ENCODE peak calls at places on chromosomes 16 and 17, in six cellular contexts. B is HT1080, I is epithelial cell of esophagus, U is AG04449, A is NCI-H2081, M is fibroblast of lung. K is an unnamed sample.

GRCh38 chr17:17778308-17779014 is 58.3 kb downstream of the SREBF1 start:
- DNase-seq in I (no peak), B (no peak), A (no peak), U (no peak), M (peak; percentile 96), K (no peak)

GRCh38 chr16:8774208-8774607 is 23.2 kb downstream of the TMEM186 start:
- DNase-seq in I (no peak), U (no peak), A (no peak), M (no peak), B (no peak), K (no peak)

GRCh38 chr16:50667497-50668367 is 13.4 kb downstream of the SNX20 start:
- DNase-seq in A (no peak), U (no peak), M (no peak), I (peak; percentile 32), B (no peak), K (no peak)

GRCh38 chr16:72739577-72739976 is 308.4 kb downstream of the ZFHX3 start:
- DNase-seq in M (peak; percentile 18), I (no peak), B (peak; percentile 13), U (peak; percentile 62), A (no peak), K (no peak)

GRCh38 chr16:56116577-56116964 is 74.7 kb upstream of the GNAO1 start:
- DNase-seq in U (no peak), A (no peak), I (no peak), B (no peak), M (no peak), K (no peak)

GRCh38 chr16:87002717-87003413 is 314.3 kb downstream of the C16orf95 start:
- DNase-seq in A (no peak), M (peak; percentile 60), I (no peak), B (no peak), U (no peak), K (no peak)

GRCh38 chr16:88350922-88351321 is 31.8 kb upstream of the ZNF469 start:
- DNase-seq in B (no peak), A (no peak), M (no peak), I (no peak), U (no peak), K (no peak)

GRCh38 chr16:29641561-29641960 is 21.5 kb upstream of the SPN start:
- DNase-seq in U (no peak), I (no peak), M (peak; percentile 4), A (no peak), B (no peak), K (no peak)

GRCh38 chr16:23020084-23020483 is 129.2 kb downstream of the USP31 start:
- DNase-seq in B (peak; percentile 54), I (no peak), A (no peak), U (no peak), M (no peak), K (no peak)

GRCh38 chr17:3911271-3912053 is 4.8 kb downstream of the P2RX1 start:
- DNase-seq in A (no peak), U (no peak), I (no peak), M (no peak), B (no peak), K (no peak)

GRCh38 chr17:67030641-67031040 is 13.7 kb upstream of the CACNG1 start:
- DNase-seq in A (no peak), M (no peak), U (no peak), I (no peak), B (no peak), K (no peak)

GRCh38 chr16:67543582-67543981 is 15.0 kb downstream of the RIPOR1 start:
- DNase-seq in U (no peak), A (no peak), M (no peak), I (no peak), B (no peak), K (no peak)

GRCh38 chr16:26317885-26318284 is 626.1 kb downstream of the HS3ST4 start:
- DNase-seq in U (no peak), M (no peak), A (no peak), B (no peak), I (no peak), K (no peak)

GRCh38 chr17:17774009-17774881 is 62.5 kb downstream of the SREBF1 start:
- DNase-seq in I (peak; percentile 96), U (no peak), B (peak; percentile 35), A (no peak), M (peak; percentile 62), K (no peak)

GRCh38 chr17:74448774-74449173 is 16.9 kb downstream of the GPRC5C start:
- DNase-seq in B (no peak), I (no peak), A (no peak), M (no peak), U (no peak), K (no peak)

GRCh38 chr17:79749156-79749815 is 18.5 kb downstream of the ENPP7 start:
- DNase-seq in B (peak; percentile 44), U (peak; percentile 34), I (peak; percentile 18), A (no peak), M (peak; percentile 67), K (no peak)

GRCh38 chr17:31591924-31592323 is 200.4 kb downstream of the RAB11FIP4 start:
- DNase-seq in U (no peak), I (no peak), B (no peak), M (no peak), A (no peak), K (no peak)

GRCh38 chr17:82909322-82909904 is 69.6 kb upstream of the ZNF750 start:
- DNase-seq in U (no peak), B (no peak), M (no peak), A (no peak), I (no peak), K (no peak)

GRCh38 chr17:54455251-54455868 is 445.3 kb upstream of the TOM1L1 start:
- DNase-seq in B (no peak), A (no peak), U (no peak), I (no peak), M (no peak), K (no peak)

GRCh38 chr17:35052780-35053179 is 10.7 kb downstream of the RFFL start:
- DNase-seq in I (no peak), A (no peak), U (no peak), B (no peak), M (no peak), K (no peak)

GRCh38 chr16:28477311-28477920 is 5.3 kb upstream of the NPIPB7 start:
- DNase-seq in B (no peak), A (no peak), I (no peak), U (no peak), M (no peak), K (no peak)

GRCh38 chr16:88593489-88593888 is 23.3 kb downstream of the ZC3H18 start:
- DNase-seq in U (no peak), I (no peak), B (no peak), A (no peak), M (no peak), K (no peak)

GRCh38 chr17:59769891-59770290 is 62.4 kb downstream of the VMP1 start:
- DNase-seq in U (no peak), B (no peak), A (no peak), M (no peak), I (peak; percentile 84), K (no peak)

GRCh38 chr16:17467923-17468540 is 2.7 kb downstream of the XYLT1 start:
- DNase-seq in B (peak; percentile 7), U (no peak), I (no peak), A (no peak), M (peak; percentile 77), K (no peak)

K was measured in COR-L47.